ENCODE peak calls at places on chromosomes 6 and 20, in four cellular contexts. B is A549, F is HepG2, G is K562. N is an unnamed sample.

GRCh38 chr6:42454428-42454791 is 2.7 kb upstream of the TRERF1 start:
- DNase-seq in B (no peak), F (no peak), G (no peak), N (peak; percentile 56)

GRCh38 chr6:169381988-169382387 is 128.3 kb upstream of the THBS2 start:
- DNase-seq in B (no peak), F (no peak), G (no peak), N (no peak)

GRCh38 chr6:20835315-20836010 is 301.2 kb downstream of the CDKAL1 start:
- DNase-seq in B (no peak), F (no peak), G (no peak), N (no peak)

GRCh38 chr20:41258489-41258888 is 59.0 kb downstream of the ZHX3 start:
- DNase-seq in B (no peak), F (no peak), G (no peak), N (no peak)

GRCh38 chr6:128601060-128601459 is 80.7 kb upstream of the PTPRK start:
- DNase-seq in B (no peak), F (no peak), G (no peak), N (no peak)

GRCh38 chr20:60372822-60373221 is 414.6 kb downstream of the CDH26 start:
- DNase-seq in B (no peak), F (no peak), G (no peak), N (no peak)

GRCh38 chr6:116996842-116997241 is 119.8 kb downstream of the RFX6 start:
- DNase-seq in B (no peak), F (no peak), G (no peak), N (peak; percentile 35)

GRCh38 chr6:31216208-31216898 is 45.9 kb upstream of the POU5F1 start:
- DNase-seq in B (no peak), F (no peak), G (no peak), N (no peak)

GRCh38 chr6:27893836-27894807 is 18.1 kb downstream of the OR2B2 start:
- DNase-seq in B (peak; percentile 90), F (peak; percentile 98), G (peak; percentile 78), N (peak; percentile 68)

GRCh38 chr6:36180126-36180525 is 16.4 kb upstream of the BRPF3 start:
- DNase-seq in B (no peak), F (peak; percentile 44), G (no peak), N (no peak)

GRCh38 chr6:111739257-111739696 is 133.6 kb upstream of the TRAF3IP2 start:
- DNase-seq in B (no peak), F (no peak), G (no peak), N (no peak)

GRCh38 chr20:42985628-42986027 is 204.1 kb downstream of the PTPRT start:
- DNase-seq in B (no peak), F (no peak), G (peak; percentile 20), N (peak; percentile 36)
- TF ChIP-seq CTCF in B (no peak), F (no peak), G (peak; percentile 43), N (peak; percentile 38)

DNA sequence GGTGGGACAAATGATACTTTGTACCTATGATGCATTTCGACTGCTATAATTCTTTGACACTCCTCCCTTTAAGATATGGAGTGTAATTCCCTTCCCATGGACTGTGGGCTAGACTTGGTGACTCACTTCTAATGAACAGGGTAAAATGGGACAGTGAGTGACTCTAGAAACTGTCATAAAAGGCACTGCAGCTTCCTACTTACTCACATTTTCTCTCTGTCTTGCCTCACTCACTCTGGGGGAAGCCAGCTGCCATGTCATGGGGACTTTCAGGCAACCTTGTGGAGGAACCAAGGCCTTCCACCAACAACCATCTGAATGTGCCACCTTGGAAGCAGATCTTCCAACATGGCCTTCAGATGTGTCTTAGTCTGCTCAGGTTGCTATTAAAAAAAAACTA is 12.9 kb upstream of the GFOD1 start:
- DNase-seq in B (no peak), F (no peak), G (no peak), N (no peak)
- TF ChIP-seq HMGXB4 in B (no peak), F (no peak), G (no peak), N (no peak)

DNA sequence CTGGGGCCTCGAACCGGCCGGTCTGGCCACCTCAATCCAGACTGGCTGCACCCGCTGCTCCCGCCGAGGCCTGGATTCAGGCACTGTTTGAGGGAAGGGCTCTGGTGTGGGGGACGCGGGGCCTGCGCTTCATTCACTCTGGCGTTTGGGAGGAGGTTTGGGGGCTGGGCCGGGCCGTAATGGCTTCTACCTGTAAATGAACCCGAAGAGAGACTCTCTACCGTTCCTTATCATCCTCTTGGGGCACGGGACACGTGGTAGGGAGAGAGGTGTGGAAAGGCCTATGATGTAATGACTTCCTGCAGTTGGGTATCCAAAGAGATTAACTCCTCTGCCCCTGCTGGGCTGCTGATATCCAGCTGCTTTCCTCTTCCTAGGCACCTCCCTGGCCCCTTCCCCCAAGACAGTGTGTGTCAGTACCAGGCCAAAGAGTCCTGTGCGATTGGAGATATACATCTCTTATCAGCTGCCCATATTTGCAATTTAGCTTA is 1.8 kb downstream of the FOXO3 start:
- DNase-seq in B (peak; percentile 52), F (peak; percentile 80), G (peak; percentile 35), N (peak; percentile 74)
- TF ChIP-seq CTCF in B (no peak), F (no peak), G (no peak), N (no peak)

GRCh38 chr6:7292856-7293255 is 20.1 kb downstream of the SSR1 start:
- DNase-seq in B (no peak), F (no peak), G (no peak), N (no peak)
- TF ChIP-seq HMGXB4 in B (no peak), F (no peak), G (no peak), N (no peak)

GRCh38 chr6:16902520-16902919 is 141.3 kb upstream of the ATXN1 start:
- DNase-seq in B (no peak), F (no peak), G (no peak), N (no peak)

GRCh38 chr6:16903470-16903869 is 142.2 kb upstream of the ATXN1 start:
- DNase-seq in B (no peak), F (no peak), G (no peak), N (no peak)

GRCh38 chr6:16901777-16902176 is 140.5 kb upstream of the ATXN1 start:
- DNase-seq in B (no peak), F (no peak), G (no peak), N (no peak)

GRCh38 chr6:16897669-16898068 is 136.4 kb upstream of the ATXN1 start:
- DNase-seq in B (no peak), F (no peak), G (no peak), N (no peak)

DNA sequence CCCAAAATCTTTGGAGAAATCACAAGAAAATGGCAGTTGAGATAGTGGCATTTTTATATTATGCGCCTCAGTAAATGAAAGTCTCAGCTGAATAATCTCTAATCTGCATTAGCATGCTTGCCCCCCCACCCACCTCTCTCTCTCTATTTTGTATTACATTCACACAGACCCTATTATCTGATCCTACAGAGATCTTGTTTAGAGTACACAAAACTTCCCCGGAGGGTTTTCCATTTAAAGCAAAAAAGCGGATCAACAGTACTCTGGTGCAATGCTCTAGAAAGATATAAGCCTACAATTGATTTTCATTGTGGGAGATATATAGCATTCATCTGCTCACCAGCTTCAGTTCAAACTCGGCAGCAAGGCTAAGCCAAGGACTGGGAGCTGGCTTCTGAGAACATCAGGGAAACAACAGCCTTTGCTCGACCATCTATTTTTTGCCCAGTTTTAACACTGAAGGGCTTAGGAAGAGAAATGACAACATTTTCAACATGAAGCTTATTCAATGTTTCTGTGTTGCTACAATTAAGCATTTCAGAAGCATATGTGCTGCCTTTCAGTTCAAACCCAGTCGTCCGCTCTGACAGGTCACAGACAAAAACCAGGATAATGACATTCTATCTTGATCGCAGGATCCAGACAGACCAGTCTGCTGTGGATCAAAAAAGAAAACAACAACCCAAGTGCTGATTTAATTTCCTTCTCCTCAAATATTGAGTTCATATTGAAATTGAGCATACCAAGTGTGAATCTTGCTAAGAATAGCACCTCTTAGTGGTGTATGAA is 137.6 kb upstream of the ATXN1 start:
- DNase-seq in B (no peak), F (no peak), G (no peak), N (no peak)
- TF ChIP-seq CTCF in B (no peak), F (no peak), G (no peak), N (no peak)

GRCh38 chr20:5797843-5798462 is 47.8 kb downstream of the SHLD1 start:
- DNase-seq in B (no peak), F (no peak), G (no peak), N (no peak)

GRCh38 chr20:5793916-5794315 is 43.7 kb downstream of the SHLD1 start:
- DNase-seq in B (no peak), F (no peak), G (no peak), N (no peak)

GRCh38 chr20:5796369-5797040 is 46.3 kb downstream of the SHLD1 start:
- DNase-seq in B (no peak), F (peak; percentile 31), G (no peak), N (no peak)

DNA sequence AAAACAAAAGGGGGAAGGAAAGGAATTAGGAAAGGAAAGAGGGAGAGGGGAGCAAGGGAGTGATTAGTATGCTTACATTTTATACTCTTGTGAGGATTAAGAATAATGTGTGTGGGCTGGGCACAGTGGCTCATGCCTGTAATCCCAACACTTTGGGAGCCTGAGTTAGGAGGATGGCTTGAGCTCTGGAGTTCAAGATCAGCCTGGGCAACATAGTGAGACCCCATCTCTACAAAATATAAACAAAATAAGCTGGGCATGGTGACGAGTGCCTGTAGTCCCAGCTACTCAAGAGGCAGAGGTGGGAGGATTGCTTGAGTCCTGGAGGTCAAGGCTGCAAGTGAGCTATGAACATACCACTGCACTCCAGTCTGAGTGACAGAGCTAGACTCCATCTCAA is 47.0 kb downstream of the SHLD1 start:
- DNase-seq in B (no peak), F (no peak), G (no peak), N (no peak)
- TF ChIP-seq HMGXB4 in B (no peak), F (no peak), G (no peak), N (no peak)

DNA sequence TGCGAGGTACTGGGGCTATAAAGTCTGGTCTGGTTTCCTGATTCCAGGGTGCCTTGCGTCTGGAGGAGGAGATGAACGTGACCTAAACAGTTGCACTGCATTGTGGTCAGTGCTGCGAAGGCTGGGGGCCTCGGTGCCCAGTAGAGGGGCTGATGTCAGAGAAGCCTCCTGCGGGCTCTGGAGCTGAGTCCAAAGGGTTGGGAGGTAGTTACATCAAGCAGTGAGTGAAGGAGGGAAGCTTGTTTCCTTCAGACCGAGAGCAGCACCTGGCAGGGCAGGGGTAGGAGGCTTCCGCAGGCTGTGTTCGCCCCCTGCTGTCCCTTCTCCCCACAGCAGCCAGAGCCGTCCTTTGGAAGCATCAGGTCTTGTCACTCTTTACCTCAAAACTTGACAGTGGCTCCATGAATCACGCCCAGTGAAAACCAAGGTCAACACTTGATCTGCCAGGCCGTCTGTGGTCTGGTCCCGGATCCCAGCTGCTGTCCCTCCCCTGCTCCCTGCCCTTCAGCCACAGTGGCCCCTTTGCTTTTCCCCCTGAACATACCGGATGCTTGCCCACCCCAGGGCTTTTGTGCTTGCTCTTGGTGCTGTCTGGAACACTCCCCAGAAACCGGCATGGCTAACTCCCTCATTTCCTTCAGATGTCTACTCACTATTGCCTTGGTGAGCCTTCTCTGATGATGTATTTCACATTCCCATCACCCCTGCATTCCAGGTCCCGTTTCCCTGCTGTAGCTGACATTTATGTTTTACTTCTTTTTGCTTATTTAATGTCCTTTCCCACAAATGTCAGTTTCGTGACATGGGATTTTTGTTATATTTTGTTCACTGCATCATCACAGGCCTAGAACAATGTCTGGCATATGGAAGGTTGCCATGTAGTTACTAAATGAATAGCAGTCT is 7.0 kb downstream of the DYNLRB1 start:
- DNase-seq in B (peak; percentile 82), F (peak; percentile 83), G (peak; percentile 51), N (peak; percentile 83)
- TF ChIP-seq CTCF in B (peak; percentile 60), F (peak; percentile 99), G (peak; percentile 84), N (peak; percentile 41)